ENCODE peak calls at places on chromosomes 5 and 9, in five cellular contexts. One of them, this sample, is unnamed.

GRCh38 chr9:85118990-85119755 is 449.6 kb downstream of the NTRK2 start:
- DNase-seq in sigmoid colon: no peak
- DNase-seq in fibroblast of the aortic adventitia: peak
- DNase-seq in colonic mucosa: no peak
- DNase-seq in hepatocyte: no peak
- DNase-seq in this sample: no peak

GRCh38 chr5:83563631-83564030 is 92.1 kb downstream of the VCAN start:
- DNase-seq in sigmoid colon: no peak
- DNase-seq in fibroblast of the aortic adventitia: no peak
- DNase-seq in hepatocyte: peak
- DNase-seq in colonic mucosa: no peak
- DNase-seq in this sample: no peak

GRCh38 chr9:90659626-90660364 is 17.2 kb upstream of the DIRAS2 start:
- DNase-seq in hepatocyte: no peak
- DNase-seq in fibroblast of the aortic adventitia: peak
- DNase-seq in colonic mucosa: no peak
- DNase-seq in sigmoid colon: no peak
- DNase-seq in this sample: no peak

GRCh38 chr5:103690676-103691075 is 128.1 kb upstream of the NUDT12 start:
- DNase-seq in colonic mucosa: no peak
- DNase-seq in hepatocyte: no peak
- DNase-seq in sigmoid colon: no peak
- DNase-seq in fibroblast of the aortic adventitia: no peak
- DNase-seq in this sample: no peak

GRCh38 chr9:86885232-86885631 is 62.1 kb downstream of the GAS1 start:
- DNase-seq in sigmoid colon: no peak
- DNase-seq in hepatocyte: no peak
- DNase-seq in colonic mucosa: no peak
- DNase-seq in fibroblast of the aortic adventitia: no peak
- DNase-seq in this sample: no peak

GRCh38 chr9:93064392-93065124 is 6.1 kb downstream of the SUSD3 start:
- DNase-seq in fibroblast of the aortic adventitia: no peak
- DNase-seq in hepatocyte: no peak
- DNase-seq in sigmoid colon: no peak
- DNase-seq in colonic mucosa: peak
- DNase-seq in this sample: no peak

GRCh38 chr5:139410886-139411835 is 7.3 kb upstream of the SPATA24 start:
- DNase-seq in sigmoid colon: peak
- DNase-seq in hepatocyte: no peak
- DNase-seq in fibroblast of the aortic adventitia: no peak
- DNase-seq in colonic mucosa: no peak
- DNase-seq in this sample: no peak

GRCh38 chr5:38500861-38501260 is 55.6 kb downstream of the LIFR start:
- DNase-seq in sigmoid colon: no peak
- DNase-seq in hepatocyte: peak
- DNase-seq in colonic mucosa: no peak
- DNase-seq in fibroblast of the aortic adventitia: peak
- DNase-seq in this sample: no peak

GRCh38 chr5:168713051-168713450 is 133.9 kb upstream of the PANK3 start:
- DNase-seq in sigmoid colon: no peak
- DNase-seq in hepatocyte: no peak
- DNase-seq in fibroblast of the aortic adventitia: no peak
- DNase-seq in colonic mucosa: no peak
- DNase-seq in this sample: no peak

GRCh38 chr5:78647838-78648358 is 674 bp downstream of the LHFPL2 start:
- DNase-seq in sigmoid colon: peak
- DNase-seq in fibroblast of the aortic adventitia: peak
- DNase-seq in hepatocyte: peak
- DNase-seq in colonic mucosa: peak
- DNase-seq in this sample: no peak

GRCh38 chr5:54326662-54327145 is 16.3 kb upstream of the ARL15 start:
- DNase-seq in hepatocyte: no peak
- DNase-seq in sigmoid colon: no peak
- DNase-seq in colonic mucosa: no peak
- DNase-seq in fibroblast of the aortic adventitia: no peak
- DNase-seq in this sample: no peak

GRCh38 chr5:54325610-54326311 is 15.4 kb upstream of the ARL15 start:
- DNase-seq in hepatocyte: no peak
- DNase-seq in fibroblast of the aortic adventitia: no peak
- DNase-seq in colonic mucosa: no peak
- DNase-seq in sigmoid colon: no peak
- DNase-seq in this sample: no peak

GRCh38 chr5:54324651-54325271 is 14.4 kb upstream of the ARL15 start:
- DNase-seq in colonic mucosa: no peak
- DNase-seq in sigmoid colon: no peak
- DNase-seq in fibroblast of the aortic adventitia: no peak
- DNase-seq in hepatocyte: no peak
- DNase-seq in this sample: no peak

GRCh38 chr5:54325272-54325609 is 14.9 kb upstream of the ARL15 start:
- DNase-seq in colonic mucosa: no peak
- DNase-seq in hepatocyte: no peak
- DNase-seq in sigmoid colon: no peak
- DNase-seq in fibroblast of the aortic adventitia: no peak
- DNase-seq in this sample: no peak

GRCh38 chr5:54329731-54330709 is 19.6 kb upstream of the ARL15 start:
- DNase-seq in hepatocyte: peak
- DNase-seq in sigmoid colon: no peak
- DNase-seq in fibroblast of the aortic adventitia: peak
- DNase-seq in colonic mucosa: peak
- DNase-seq in this sample: no peak
- TF ChIP-seq CTCF in hepatocyte: no peak
- TF ChIP-seq CTCF in sigmoid colon: no peak
- TF ChIP-seq CTCF in fibroblast of the aortic adventitia: no peak
- TF ChIP-seq CTCF in colonic mucosa: no peak
- TF ChIP-seq CTCF in this sample: no peak

DNA sequence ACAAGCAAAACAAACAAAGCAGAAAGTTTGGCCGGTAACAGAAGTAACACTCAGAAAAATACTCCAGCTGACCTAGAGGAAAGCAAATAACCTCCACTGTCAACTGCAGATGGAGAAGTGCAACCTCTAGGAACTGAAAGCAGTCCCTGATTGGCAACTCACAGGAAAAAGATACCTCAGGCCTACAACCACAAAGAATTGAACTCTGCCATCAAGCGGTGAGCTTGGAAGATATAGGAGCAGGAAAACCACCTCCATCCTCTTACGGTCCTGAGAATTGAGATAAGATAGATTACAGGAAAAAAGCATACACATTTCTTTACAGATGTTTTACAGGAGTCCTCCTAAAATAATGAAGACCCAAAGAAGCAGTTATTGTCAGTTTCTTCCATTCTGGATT is 184.5 kb downstream of the PDZD2 start:
- DNase-seq in sigmoid colon: no peak
- DNase-seq in colonic mucosa: no peak
- DNase-seq in hepatocyte: no peak
- DNase-seq in fibroblast of the aortic adventitia: no peak
- DNase-seq in this sample: no peak
- TF ChIP-seq CTCF in sigmoid colon: no peak
- TF ChIP-seq CTCF in colonic mucosa: no peak
- TF ChIP-seq CTCF in hepatocyte: no peak
- TF ChIP-seq CTCF in fibroblast of the aortic adventitia: no peak
- TF ChIP-seq CTCF in this sample: no peak

DNA sequence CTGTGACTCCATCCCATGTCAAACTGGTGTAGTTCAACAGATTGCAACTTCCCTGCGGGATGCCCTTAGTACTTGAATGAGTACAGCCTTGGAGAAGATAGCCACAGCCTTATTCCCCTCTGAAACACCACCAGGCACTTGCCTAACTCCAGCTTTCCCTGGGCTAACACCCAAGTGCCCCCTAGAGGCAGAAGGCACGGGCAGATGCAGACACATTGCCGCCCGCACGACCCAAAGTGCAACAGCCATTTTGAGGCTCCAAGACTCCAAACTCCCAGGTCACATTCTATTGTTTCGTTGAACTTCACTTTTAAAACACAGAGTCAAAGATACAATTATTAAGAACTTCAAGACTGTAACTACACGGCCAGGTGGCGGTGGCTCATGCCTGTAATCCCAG is 163.6 kb upstream of the CDH6 start:
- DNase-seq in hepatocyte: no peak
- DNase-seq in sigmoid colon: no peak
- DNase-seq in colonic mucosa: no peak
- DNase-seq in fibroblast of the aortic adventitia: no peak
- DNase-seq in this sample: no peak
- TF ChIP-seq CTCF in hepatocyte: no peak
- TF ChIP-seq CTCF in sigmoid colon: no peak
- TF ChIP-seq CTCF in colonic mucosa: no peak
- TF ChIP-seq CTCF in fibroblast of the aortic adventitia: no peak
- TF ChIP-seq CTCF in this sample: no peak

GRCh38 chr5:82363524-82363923 is 85.4 kb upstream of the RPS23 start:
- DNase-seq in fibroblast of the aortic adventitia: no peak
- DNase-seq in sigmoid colon: no peak
- DNase-seq in hepatocyte: no peak
- DNase-seq in colonic mucosa: no peak
- DNase-seq in this sample: no peak

GRCh38 chr5:82365026-82365425 is 86.9 kb upstream of the RPS23 start:
- DNase-seq in hepatocyte: no peak
- DNase-seq in colonic mucosa: no peak
- DNase-seq in fibroblast of the aortic adventitia: no peak
- DNase-seq in sigmoid colon: no peak
- DNase-seq in this sample: no peak

GRCh38 chr5:82367930-82368329 is 89.8 kb upstream of the RPS23 start:
- DNase-seq in hepatocyte: no peak
- DNase-seq in colonic mucosa: no peak
- DNase-seq in sigmoid colon: no peak
- DNase-seq in fibroblast of the aortic adventitia: peak
- DNase-seq in this sample: no peak

GRCh38 chr5:82365744-82366228 is 87.6 kb upstream of the RPS23 start:
- DNase-seq in hepatocyte: peak
- DNase-seq in fibroblast of the aortic adventitia: peak
- DNase-seq in sigmoid colon: no peak
- DNase-seq in colonic mucosa: no peak
- DNase-seq in this sample: no peak

DNA sequence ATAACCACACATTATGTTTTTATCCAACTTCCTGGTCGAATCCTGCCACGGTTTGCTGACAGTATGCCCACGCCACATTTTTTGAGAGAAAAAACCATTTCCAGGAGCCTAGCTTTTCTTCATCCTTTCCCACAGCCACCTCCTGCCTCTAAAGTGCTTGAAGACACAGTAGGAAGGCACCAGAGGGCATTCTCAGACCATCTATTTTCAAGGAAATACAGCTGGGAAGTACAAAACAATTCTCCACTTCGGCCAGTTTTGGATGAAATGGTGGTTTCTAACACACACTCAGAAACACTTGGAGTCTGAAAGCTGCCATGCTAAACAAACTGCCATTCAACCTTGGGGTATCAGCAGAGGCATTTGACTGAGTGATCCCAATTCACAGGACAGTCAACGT is 86.3 kb upstream of the RPS23 start:
- DNase-seq in fibroblast of the aortic adventitia: peak
- DNase-seq in colonic mucosa: no peak
- DNase-seq in hepatocyte: peak
- DNase-seq in sigmoid colon: no peak
- DNase-seq in this sample: no peak
- TF ChIP-seq CTCF in fibroblast of the aortic adventitia: peak
- TF ChIP-seq CTCF in colonic mucosa: peak
- TF ChIP-seq CTCF in hepatocyte: peak
- TF ChIP-seq CTCF in sigmoid colon: no peak
- TF ChIP-seq CTCF in this sample: peak

GRCh38 chr9:132182609-132183073 is 20.8 kb downstream of the NTNG2 start:
- DNase-seq in hepatocyte: no peak
- DNase-seq in colonic mucosa: no peak
- DNase-seq in fibroblast of the aortic adventitia: no peak
- DNase-seq in sigmoid colon: no peak
- DNase-seq in this sample: no peak
- TF ChIP-seq CTCF in hepatocyte: peak
- TF ChIP-seq CTCF in colonic mucosa: no peak
- TF ChIP-seq CTCF in fibroblast of the aortic adventitia: peak
- TF ChIP-seq CTCF in sigmoid colon: no peak
- TF ChIP-seq CTCF in this sample: peak

GRCh38 chr5:72412283-72413055 is 92.3 kb downstream of the PTCD2 start:
- DNase-seq in sigmoid colon: no peak
- DNase-seq in hepatocyte: no peak
- DNase-seq in colonic mucosa: no peak
- DNase-seq in fibroblast of the aortic adventitia: peak
- DNase-seq in this sample: no peak
- TF ChIP-seq CTCF in sigmoid colon: no peak
- TF ChIP-seq CTCF in hepatocyte: no peak
- TF ChIP-seq CTCF in colonic mucosa: no peak
- TF ChIP-seq CTCF in fibroblast of the aortic adventitia: peak
- TF ChIP-seq CTCF in this sample: peak

DNA sequence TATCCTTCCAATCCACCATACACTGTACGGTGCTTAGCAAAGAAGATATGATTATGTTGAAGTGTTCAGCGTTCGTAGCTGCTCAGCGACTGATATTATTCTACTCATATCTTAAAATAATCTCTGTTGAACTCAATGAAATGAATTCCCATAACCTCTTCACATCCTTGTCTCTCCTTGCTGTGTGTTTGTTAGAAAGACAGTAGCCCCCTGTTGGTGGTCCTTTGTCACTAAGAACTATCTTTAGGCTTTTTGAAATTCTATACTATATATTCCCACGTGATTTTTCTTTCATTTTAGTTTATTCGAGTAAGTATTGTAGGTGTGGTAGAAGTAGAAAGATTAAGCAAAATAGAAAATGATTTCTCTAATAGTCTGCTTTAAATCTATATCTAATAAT is 762.8 kb upstream of the WWC1 start:
- DNase-seq in fibroblast of the aortic adventitia: no peak
- DNase-seq in sigmoid colon: no peak
- DNase-seq in hepatocyte: no peak
- DNase-seq in colonic mucosa: no peak
- DNase-seq in this sample: no peak
- TF ChIP-seq CTCF in fibroblast of the aortic adventitia: no peak
- TF ChIP-seq CTCF in sigmoid colon: no peak
- TF ChIP-seq CTCF in hepatocyte: no peak
- TF ChIP-seq CTCF in colonic mucosa: no peak
- TF ChIP-seq CTCF in this sample: no peak

This sample was measured in chondrocyte.